ENCODE peak calls at places on chromosome 20, in four cellular contexts. T is uterus, R is cardiac muscle cell, F is Peyer's patch. K is an unnamed sample.

GRCh38 chr20:57708694-57709673 is 831 bp downstream of the PMEPA1 start:
- DNase-seq in T (peak), R (peak), F (peak), K (no peak)

GRCh38 chr20:61743606-61744005 is 322.1 kb downstream of the TAF4 start:
- DNase-seq in T (no peak), R (no peak), F (no peak), K (no peak)

GRCh38 chr20:19113343-19113930 is 99.0 kb upstream of the SLC24A3 start:
- DNase-seq in T (no peak), R (no peak), F (no peak), K (no peak)

GRCh38 chr20:44496976-44497375 is 21.3 kb downstream of the TTPAL start:
- DNase-seq in T (no peak), R (no peak), F (no peak), K (no peak)

GRCh38 chr20:45631184-45631583 is at the start of gene WFDC9:
- DNase-seq in T (no peak), R (no peak), F (no peak), K (no peak)

GRCh38 chr20:24773751-24774201 is 175.3 kb upstream of the CST7 start:
- DNase-seq in T (no peak), R (no peak), F (no peak), K (no peak)

GRCh38 chr20:52230406-52230805 is 38.8 kb upstream of the ZFP64 start:
- DNase-seq in T (no peak), R (no peak), F (no peak), K (no peak)

GRCh38 chr20:57392130-57392445 is 892 bp downstream of the RBM38 start:
- DNase-seq in T (no peak), R (no peak), F (no peak), K (no peak)

GRCh38 chr20:4375881-4376280 is 345.8 kb upstream of the PRND start:
- DNase-seq in T (no peak), R (no peak), F (no peak), K (no peak)

GRCh38 chr20:62302341-62303048 is at the start of gene ADRM1:
- DNase-seq in T (peak), R (peak), F (peak), K (peak)

GRCh38 chr20:39080326-39080725 is 118.2 kb downstream of the DHX35 start:
- DNase-seq in T (no peak), R (no peak), F (no peak), K (no peak)

GRCh38 chr20:25269057-25269832 is 21.4 kb downstream of the PYGB start:
- DNase-seq in T (no peak), R (no peak), F (peak), K (peak)

DNA sequence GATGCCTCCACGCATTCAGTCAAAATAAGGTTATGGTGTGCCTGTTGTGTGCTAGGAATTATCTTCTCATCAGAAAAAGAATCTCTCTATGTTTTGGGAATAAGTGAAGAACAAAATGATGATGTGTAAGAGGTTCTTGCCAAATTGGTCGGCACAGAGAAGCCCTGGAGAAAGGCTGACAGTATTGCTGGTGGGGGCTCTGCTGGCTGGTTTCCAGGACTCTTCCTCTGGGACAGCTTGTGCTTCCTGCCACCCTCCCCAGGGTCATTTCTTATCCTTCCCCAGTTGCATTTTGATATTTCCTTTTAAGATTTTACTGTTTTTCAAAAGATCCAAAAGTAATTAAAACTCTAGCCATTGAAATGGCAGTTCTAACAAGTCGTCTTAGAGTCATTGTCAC is 22.1 kb downstream of the CST4 start:
- DNase-seq in T (no peak), R (no peak), F (no peak), K (no peak)
- TF ChIP-seq CTCF in T (no peak), R (no peak), F (no peak), K (no peak)

GRCh38 chr20:41078329-41078728 is 49.7 kb downstream of the TOP1 start:
- DNase-seq in T (no peak), R (peak), F (no peak), K (no peak)
- TF ChIP-seq CTCF in T (peak), R (peak), F (peak), K (no peak)

GRCh38 chr20:17648782-17649730 is 33.0 kb downstream of the RRBP1 start:
- DNase-seq in T (peak), R (peak), F (peak), K (no peak)
- TF ChIP-seq CTCF in T (peak), R (peak), F (peak), K (peak)

GRCh38 chr20:10696650-10697049 is 22.9 kb upstream of the JAG1 start:
- DNase-seq in T (no peak), R (no peak), F (no peak), K (no peak)
- TF ChIP-seq CTCF in T (peak), R (peak), F (peak), K (peak)

GRCh38 chr20:2521369-2522305 is 12.9 kb upstream of the ZNF343 start:
- DNase-seq in T (peak), R (peak), F (no peak), K (no peak)
- TF ChIP-seq CTCF in T (peak), R (peak), F (peak), K (peak)

GRCh38 chr20:63411151-63411897 is 50.2 kb upstream of the CHRNA4 start:
- DNase-seq in T (no peak), R (no peak), F (no peak), K (no peak)
- TF ChIP-seq CTCF in T (no peak), R (no peak), F (no peak), K (no peak)

GRCh38 chr20:36210561-36210960 is 25.7 kb upstream of the AAR2 start:
- DNase-seq in T (no peak), R (peak), F (no peak), K (no peak)
- TF ChIP-seq CTCF in T (no peak), R (peak), F (no peak), K (no peak)

DNA sequence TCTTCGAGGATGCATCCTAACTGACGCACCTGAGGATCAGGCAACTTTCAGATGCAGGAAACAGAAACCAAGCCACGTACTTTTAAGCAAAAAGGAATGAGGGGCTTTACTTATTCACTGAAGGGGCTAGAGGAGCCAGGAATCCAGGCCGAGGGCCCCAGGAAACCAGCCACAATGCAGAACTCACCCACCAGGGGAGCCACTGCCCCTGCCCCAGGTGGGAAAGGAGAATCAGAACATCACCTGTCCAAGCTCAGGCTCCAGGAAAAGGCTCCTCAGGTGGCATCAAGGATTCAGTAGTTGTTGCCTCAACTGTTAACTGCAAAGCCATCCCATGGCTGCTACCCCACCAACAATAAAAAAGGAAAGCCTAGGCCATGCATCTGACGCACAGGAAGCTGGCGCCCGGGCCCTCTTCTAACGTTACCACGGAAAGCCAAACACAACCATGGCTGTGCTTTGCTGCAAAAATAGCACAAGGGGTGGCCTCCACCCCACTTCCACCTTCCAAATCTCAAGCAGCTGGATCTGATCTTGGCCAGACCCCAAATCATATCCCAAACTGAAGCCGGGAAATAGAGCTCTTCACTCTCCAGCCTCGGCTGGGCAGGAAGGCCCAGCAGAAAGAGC is 121.0 kb downstream of the PREX1 start:
- DNase-seq in T (no peak), R (no peak), F (peak), K (no peak)
- TF ChIP-seq CTCF in T (no peak), R (no peak), F (no peak), K (no peak)

K was measured in natural killer cell.